ENCODE peak calls at places on chromosome 11, in six cellular contexts. G, R, U, Q, L and K are unnamed samples.

GRCh38 chr11:46456269-46456668 is 64.7 kb upstream of the CHRM4 start:
- DNase-seq in G (no peak), R (no peak), U (no peak), Q (no peak), L (no peak), K (no peak)

GRCh38 chr11:31767066-31767465 is 44.1 kb downstream of the PAX6 start:
- DNase-seq in G (no peak), R (no peak), U (no peak), Q (no peak), L (no peak), K (no peak)

GRCh38 chr11:69641681-69642548 is 959 bp downstream of the CCND1 start:
- DNase-seq in G (peak; percentile 28), R (no peak), U (no peak), Q (no peak), L (no peak), K (no peak)

GRCh38 chr11:7965386-7965785 is at the start of gene NLRP10:
- DNase-seq in G (peak; percentile 85), R (no peak), U (no peak), Q (no peak), L (no peak), K (no peak)

GRCh38 chr11:87181143-87181542 is 143.4 kb downstream of the TMEM135 start:
- DNase-seq in G (no peak), R (no peak), U (no peak), Q (no peak), L (no peak), K (no peak)

GRCh38 chr11:12290477-12290922 is 86.9 kb upstream of the PARVA start:
- DNase-seq in G (no peak), R (no peak), U (no peak), Q (no peak), L (no peak), K (no peak)

GRCh38 chr11:44564198-44564597 is 1.3 kb upstream of the CD82 start:
- DNase-seq in G (no peak), R (peak; percentile 64), U (no peak), Q (peak; percentile 81), L (no peak), K (peak; percentile 38)

GRCh38 chr11:89456681-89457080 is 34.5 kb downstream of the NOX4 start:
- DNase-seq in G (no peak), R (no peak), U (no peak), Q (no peak), L (no peak), K (no peak)

GRCh38 chr11:30002157-30002556 is 14.7 kb downstream of the KCNA4 start:
- DNase-seq in G (no peak), R (no peak), U (no peak), Q (no peak), L (no peak), K (no peak)

GRCh38 chr11:34750692-34751405 is 130.0 kb downstream of the EHF start:
- DNase-seq in G (no peak), R (no peak), U (no peak), Q (no peak), L (no peak), K (no peak)

GRCh38 chr11:113270080-113270479 is 44.3 kb upstream of the TTC12 start:
- DNase-seq in G (no peak), R (no peak), U (no peak), Q (no peak), L (no peak), K (no peak)

GRCh38 chr11:102260241-102260640 is 57.0 kb upstream of the BIRC3 start:
- DNase-seq in G (no peak), R (no peak), U (no peak), Q (no peak), L (no peak), K (no peak)

GRCh38 chr11:131924446-131925240 is 554.2 kb downstream of the NTM start:
- DNase-seq in G (peak; percentile 81), R (no peak), U (no peak), Q (no peak), L (no peak), K (no peak)

GRCh38 chr11:71199226-71199815 is 53.1 kb downstream of the SHANK2 start:
- DNase-seq in G (no peak), R (no peak), U (no peak), Q (no peak), L (no peak), K (no peak)

GRCh38 chr11:59674291-59674690 is 5.5 kb upstream of the PATL1 start:
- DNase-seq in G (no peak), R (no peak), U (no peak), Q (no peak), L (no peak), K (no peak)

GRCh38 chr11:65868076-65868667 is 4.4 kb downstream of the EFEMP2 start:
- DNase-seq in G (no peak), R (peak; percentile 28), U (no peak), Q (no peak), L (peak; percentile 49), K (no peak)

GRCh38 chr11:63998558-63999348 is 12.5 kb downstream of the OTUB1 start:
- DNase-seq in G (peak; percentile 23), R (no peak), U (no peak), Q (no peak), L (no peak), K (no peak)

GRCh38 chr11:11022126-11022730 is 164.4 kb upstream of the ZBED5 start:
- DNase-seq in G (peak; percentile 57), R (no peak), U (no peak), Q (no peak), L (no peak), K (peak; percentile 21)

GRCh38 chr11:65316311-65316978 is 1.8 kb downstream of the CDC42EP2 start:
- DNase-seq in G (peak; percentile 57), R (no peak), U (no peak), Q (no peak), L (no peak), K (peak; percentile 50)

GRCh38 chr11:115555336-115556090 is 51.3 kb upstream of the CADM1 start:
- DNase-seq in G (no peak), R (no peak), U (no peak), Q (no peak), L (no peak), K (no peak)

GRCh38 chr11:110434952-110435779 is 5.4 kb downstream of the FDX1 start:
- DNase-seq in G (peak; percentile 70), R (no peak), U (no peak), Q (peak; percentile 84), L (no peak), K (no peak)

GRCh38 chr11:21225860-21226259 is 556.5 kb downstream of the NELL1 start:
- DNase-seq in G (no peak), R (no peak), U (no peak), Q (no peak), L (no peak), K (no peak)

GRCh38 chr11:101061606-101062005 is 68.0 kb downstream of the PGR start:
- DNase-seq in G (no peak), R (no peak), U (no peak), Q (no peak), L (no peak), K (no peak)

GRCh38 chr11:71420455-71421241 is 27.5 kb downstream of the DHCR7 start:
- DNase-seq in G (peak; percentile 61), R (no peak), U (no peak), Q (peak; percentile 74), L (peak; percentile 19), K (no peak)

GRCh38 chr11:125312812-125313211 is 148.3 kb downstream of the PKNOX2 start:
- DNase-seq in G (no peak), R (no peak), U (no peak), Q (no peak), L (no peak), K (no peak)

GRCh38 chr11:76209956-76210885 is 3.9 kb upstream of the WNT11 start:
- DNase-seq in G (peak; percentile 49), R (peak; percentile 79), U (no peak), Q (peak; percentile 69), L (peak; percentile 86), K (peak; percentile 56)

GRCh38 chr11:76207642-76208378 is 1.5 kb upstream of the WNT11 start:
- DNase-seq in G (peak; percentile 93), R (peak; percentile 75), U (peak; percentile 88), Q (peak; percentile 91), L (peak; percentile 91), K (peak; percentile 71)

GRCh38 chr11:76208438-76208828 is 2.1 kb upstream of the WNT11 start:
- DNase-seq in G (peak; percentile 18), R (no peak), U (no peak), Q (no peak), L (no peak), K (no peak)

GRCh38 chr11:76209671-76209955 is 3.3 kb upstream of the WNT11 start:
- DNase-seq in G (no peak), R (no peak), U (no peak), Q (no peak), L (no peak), K (no peak)

GRCh38 chr11:76208829-76209670 is 2.7 kb upstream of the WNT11 start:
- DNase-seq in G (peak; percentile 73), R (peak; percentile 62), U (peak; percentile 87), Q (peak; percentile 89), L (peak; percentile 91), K (peak; percentile 77)
- TF ChIP-seq CTCF in G (peak; percentile 95), R (peak; percentile 64), U (peak; percentile 84), Q (peak; percentile 77), L (peak; percentile 93), K (peak; percentile 94)

GRCh38 chr11:111923351-111923788 is 4.7 kb downstream of the C11orf52 start:
- DNase-seq in G (no peak), R (no peak), U (no peak), Q (no peak), L (no peak), K (no peak)

GRCh38 chr11:111925953-111926352 is 7.2 kb downstream of the C11orf52 start:
- DNase-seq in G (no peak), R (no peak), U (no peak), Q (no peak), L (no peak), K (no peak)

GRCh38 chr11:111923951-111924350 is 5.2 kb downstream of the C11orf52 start:
- DNase-seq in G (no peak), R (no peak), U (no peak), Q (no peak), L (no peak), K (no peak)

GRCh38 chr11:111920908-111921307 is 2.2 kb downstream of the C11orf52 start:
- DNase-seq in G (no peak), R (no peak), U (no peak), Q (no peak), L (no peak), K (no peak)

DNA sequence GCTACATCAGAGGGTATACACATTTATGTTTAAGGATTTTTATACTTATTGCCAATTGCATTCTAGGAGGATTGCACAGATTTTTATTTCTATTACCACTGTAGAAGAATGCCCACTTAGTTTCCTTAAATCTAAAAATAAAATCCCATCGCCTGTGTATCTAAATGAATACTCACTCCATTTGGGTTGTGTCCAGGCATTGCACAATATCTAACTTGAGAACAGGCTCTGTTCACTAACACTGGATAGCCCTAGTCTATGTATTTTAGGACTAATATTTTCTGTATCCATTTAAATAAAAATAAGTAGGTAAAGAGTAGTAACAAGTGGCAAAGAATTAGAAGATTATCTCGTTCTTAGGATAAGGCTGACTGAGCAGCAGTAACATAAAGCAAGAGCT is 4.1 kb downstream of the C11orf52 start:
- DNase-seq in G (peak; percentile 65), R (peak; percentile 67), U (no peak), Q (no peak), L (no peak), K (no peak)
- H3K4me3 ChIP-seq in G (no peak overlapping the region), R (no peak overlapping the region), U (no peak overlapping the region), Q (no peak overlapping the region), L (no peak overlapping the region), K (no peak overlapping the region)

GRCh38 chr11:120057595-120058581 is 80.0 kb downstream of the TRIM29 start:
- DNase-seq in G (peak; percentile 51), R (no peak), U (no peak), Q (peak; percentile 80), L (no peak), K (no peak)
- H3K4me1 ChIP-seq in G (no peaks in the 10 kb centered on the region), R (no peaks in the 10 kb centered on the region), U (no peaks in the 10 kb centered on the region), Q (no peaks in the 10 kb centered on the region), L (no peaks in the 10 kb centered on the region), K (no peaks in the 10 kb centered on the region)

GRCh38 chr11:36056160-36056751 is 112.4 kb downstream of the LDLRAD3 start:
- DNase-seq in G (peak; percentile 65), R (peak; percentile 25), U (no peak), Q (no peak), L (no peak), K (no peak)
- TF ChIP-seq CTCF in G (peak; percentile 84), R (no peak), U (no peak), Q (peak; percentile 30), L (peak; percentile 5), K (peak; percentile 48)